ENCODE peak calls at places on chromosome 1, in ten cellular contexts. F, M, U, K, O, A, J, I, Z and D are unnamed samples.
A peak's percentile ranks its signal among the peaks of the same experiment; 100 is the strongest.

GRCh38 chr1:5551274-5551966 is 440.8 kb downstream of the NPHP4 start:
- DNase-seq in F (no peak), M (no peak), U (no peak), K (no peak), O (no peak), A (no peak), J (no peak), I (no peak), Z (no peak), D (no peak)

GRCh38 chr1:229342305-229342901 is 444 bp downstream of the CCSAP start:
- DNase-seq in F (peak; percentile 87), M (peak; percentile 73), U (peak; percentile 89), K (peak; percentile 86), O (peak; percentile 71), A (peak; percentile 81), J (peak; percentile 84), I (peak; percentile 53), Z (peak; percentile 62), D (peak; percentile 72)

GRCh38 chr1:14366361-14367018 is 232.0 kb upstream of the KAZN start:
- DNase-seq in F (peak; percentile 27), M (no peak), U (peak; percentile 26), K (peak; percentile 63), O (no peak), A (no peak), J (peak; percentile 37), I (no peak), Z (no peak), D (no peak)

GRCh38 chr1:219959540-219960208 is 31.3 kb upstream of the SLC30A10 start:
- DNase-seq in F (no peak), M (no peak), U (no peak), K (no peak), O (no peak), A (no peak), J (no peak), I (no peak), Z (no peak), D (no peak)

GRCh38 chr1:214464303-214465287 is 86.8 kb downstream of the PTPN14 start:
- DNase-seq in F (no peak), M (no peak), U (peak; percentile 42), K (peak; percentile 71), O (no peak), A (no peak), J (no peak), I (no peak), Z (no peak), D (no peak)

GRCh38 chr1:95003433-95003738 is 69.4 kb downstream of the ALG14 start:
- DNase-seq in F (no peak), M (no peak), U (no peak), K (no peak), O (no peak), A (no peak), J (no peak), I (peak; percentile 19), Z (peak; percentile 65), D (no peak)

GRCh38 chr1:31581821-31582810 is 5.8 kb downstream of the TINAGL1 start:
- DNase-seq in F (no peak), M (no peak), U (no peak), K (no peak), O (no peak), A (no peak), J (no peak), I (no peak), Z (no peak), D (no peak)

GRCh38 chr1:230108580-230108979 is 41.5 kb downstream of the GALNT2 start:
- DNase-seq in F (no peak), M (no peak), U (no peak), K (no peak), O (no peak), A (no peak), J (no peak), I (no peak), Z (no peak), D (no peak)

GRCh38 chr1:60227581-60228252 is 154.1 kb upstream of the C1orf87 start:
- DNase-seq in F (no peak), M (peak; percentile 3), U (no peak), K (no peak), O (no peak), A (no peak), J (no peak), I (no peak), Z (no peak), D (no peak)

GRCh38 chr1:32798679-32799416 is 18.3 kb downstream of the YARS1 start:
- DNase-seq in F (no peak), M (no peak), U (no peak), K (no peak), O (no peak), A (no peak), J (no peak), I (no peak), Z (no peak), D (no peak)

GRCh38 chr1:153976819-153977249 is 640 bp downstream of the JTB start:
- DNase-seq in F (no peak), M (no peak), U (no peak), K (no peak), O (no peak), A (no peak), J (no peak), I (no peak), Z (no peak), D (no peak)
- TF ChIP-seq CTCF in F (no peak), M (no peak), U (no peak), K (no peak), O (no peak), A (no peak), J (no peak), I (no peak), Z (no peak), D (no peak)

GRCh38 chr1:185812934-185813333 is 78.7 kb downstream of the HMCN1 start:
- DNase-seq in F (no peak), M (no peak), U (no peak), K (no peak), O (no peak), A (no peak), J (no peak), I (no peak), Z (no peak), D (no peak)

GRCh38 chr1:185811062-185811709 is 77.0 kb downstream of the HMCN1 start:
- DNase-seq in F (no peak), M (no peak), U (no peak), K (no peak), O (no peak), A (no peak), J (no peak), I (no peak), Z (no peak), D (no peak)

GRCh38 chr1:185816460-185816859 is 82.3 kb downstream of the HMCN1 start:
- DNase-seq in F (no peak), M (peak; percentile 52), U (no peak), K (no peak), O (no peak), A (no peak), J (no peak), I (no peak), Z (peak; percentile 81), D (no peak)

GRCh38 chr1:185808675-185809074 is 74.5 kb downstream of the HMCN1 start:
- DNase-seq in F (no peak), M (no peak), U (no peak), K (no peak), O (no peak), A (no peak), J (no peak), I (no peak), Z (no peak), D (no peak)

DNA sequence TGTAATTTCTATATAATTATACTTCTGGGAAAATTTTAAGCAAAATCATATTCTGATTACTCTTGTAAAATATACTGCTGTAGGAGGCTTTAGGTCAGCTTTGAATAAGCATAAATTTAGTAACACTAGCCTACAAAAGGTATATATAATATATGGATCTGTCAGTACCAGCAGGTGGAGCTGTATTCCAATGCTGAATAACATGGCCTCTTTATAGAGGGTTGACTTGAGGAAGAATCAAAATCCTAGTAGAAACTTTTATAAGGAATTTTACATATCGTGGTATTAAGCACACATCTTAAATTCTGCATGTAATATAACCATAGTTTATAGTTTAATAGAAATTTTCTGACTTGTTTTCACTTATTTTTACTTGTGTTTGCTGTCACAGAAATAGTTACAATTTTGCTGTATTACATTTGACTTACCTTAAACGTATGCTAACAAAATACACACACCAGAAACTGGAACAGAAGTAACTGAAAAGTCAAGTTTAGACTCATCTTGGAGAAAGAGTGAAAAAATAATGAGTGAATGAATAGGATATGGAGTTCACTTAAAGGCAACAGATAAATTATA is 79.3 kb downstream of the HMCN1 start:
- DNase-seq in F (no peak), M (peak; percentile 68), U (no peak), K (no peak), O (no peak), A (no peak), J (no peak), I (peak; percentile 61), Z (peak; percentile 39), D (no peak)
- TF ChIP-seq CTCF in F (peak; percentile 38), M (peak; percentile 66), U (peak; percentile 54), K (peak; percentile 70), O (peak; percentile 73), A (peak; percentile 53), J (peak; percentile 43), I (peak; percentile 93), Z (peak; percentile 57), D (no peak)

DNA sequence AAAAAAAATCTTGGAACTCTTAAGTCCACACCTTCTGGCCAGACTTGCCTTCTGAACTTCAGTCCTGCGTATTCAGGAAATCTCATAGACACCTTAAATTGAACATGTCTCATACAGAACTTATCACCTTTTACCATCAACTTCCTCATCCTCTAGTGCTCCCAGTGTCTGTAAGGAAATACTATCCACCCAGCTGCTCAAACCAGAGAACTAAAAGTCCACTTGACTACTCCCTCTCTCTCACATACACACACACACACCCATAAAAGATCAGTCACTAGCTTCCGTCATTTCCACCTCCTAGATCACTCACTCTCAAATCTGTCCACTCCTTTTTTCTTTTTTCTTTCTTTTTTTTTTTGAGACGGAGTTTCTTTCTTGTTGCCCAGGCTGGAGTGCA is 10.9 kb upstream of the CAP1 start:
- DNase-seq in F (no peak), M (no peak), U (no peak), K (no peak), O (no peak), A (no peak), J (no peak), I (no peak), Z (no peak), D (no peak)
- TF ChIP-seq CTCF in F (no peak), M (no peak), U (no peak), K (no peak), O (no peak), A (no peak), J (no peak), I (no peak), Z (no peak), D (no peak)

DNA sequence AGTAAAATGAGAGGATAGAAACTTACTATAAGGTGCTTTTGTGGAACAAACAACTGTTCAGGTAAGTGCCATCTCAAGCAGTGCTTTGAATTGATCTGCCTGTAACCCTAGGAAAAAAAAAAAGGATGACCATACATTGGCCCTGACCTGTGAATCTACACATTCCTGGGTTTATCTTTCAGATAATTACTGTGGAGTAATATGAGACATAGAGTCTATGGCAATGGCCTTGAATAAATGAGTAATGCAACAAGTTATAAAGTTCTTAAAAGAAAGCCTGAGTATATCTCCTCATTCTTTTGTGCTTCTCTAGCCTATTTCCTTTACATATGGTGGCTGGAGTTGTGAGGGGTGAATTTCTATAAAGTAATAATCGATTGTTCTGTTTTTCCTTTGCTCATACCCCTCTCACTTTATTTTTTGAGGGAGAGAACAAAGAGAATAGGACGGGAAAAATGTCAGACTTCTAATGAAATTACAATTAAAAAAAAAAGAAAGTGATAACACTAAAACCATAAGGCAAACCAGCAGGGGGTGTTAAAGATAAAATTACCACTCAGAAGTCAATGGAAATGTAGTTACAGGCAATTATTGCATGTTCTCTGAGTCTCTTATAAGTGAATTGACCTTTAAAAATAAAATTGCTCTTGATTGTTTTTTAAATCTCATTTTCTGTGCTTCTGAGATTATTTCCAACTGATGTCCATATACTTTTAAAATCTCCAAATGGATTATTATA is 12.4 kb upstream of the ATP1A1 start:
- DNase-seq in F (no peak), M (peak; percentile 44), U (no peak), K (no peak), O (no peak), A (no peak), J (no peak), I (no peak), Z (no peak), D (no peak)
- TF ChIP-seq CTCF in F (no peak), M (peak; percentile 42), U (peak; percentile 52), K (no peak), O (peak; percentile 30), A (peak; percentile 38), J (peak; percentile 39), I (peak; percentile 72), Z (peak; percentile 5), D (peak; percentile 31)